ENCODE peak calls at places on chromosome 22, in four cellular contexts. O is WTC11, Y is MCF 10A, N is HFFc6. P is an unnamed sample.
A peak's percentile ranks its signal among the peaks of the same experiment; 100 is the strongest.

GRCh38 chr22:42438293-42438650 is 6.1 kb upstream of the NFAM1 start:
- DNase-seq in O (peak; percentile 46), Y (no peak), N (no peak), P (no peak)

GRCh38 chr22:29798801-29799200 is 31.6 kb downstream of the UQCR10 start:
- DNase-seq in O (no peak), Y (no peak), N (no peak), P (no peak)

GRCh38 chr22:44622147-44622427 is 79.9 kb upstream of the PRR5 start:
- DNase-seq in O (no peak), Y (no peak), N (no peak), P (no peak)

GRCh38 chr22:45268958-45269844 is 15.5 kb upstream of the UPK3A start:
- DNase-seq in O (peak; percentile 91), Y (peak; percentile 67), N (peak; percentile 42), P (peak; percentile 80)

GRCh38 chr22:21698430-21699329 is 32.9 kb downstream of the PPIL2 start:
- DNase-seq in O (peak; percentile 47), Y (no peak), N (peak; percentile 6), P (no peak)

GRCh38 chr22:33726294-33726711 is 194.0 kb downstream of the LARGE1 start:
- DNase-seq in O (no peak), Y (no peak), N (peak; percentile 25), P (no peak)

GRCh38 chr22:25492950-25493790 is 71.3 kb upstream of the GRK3 start:
- DNase-seq in O (no peak), Y (no peak), N (no peak), P (no peak)

GRCh38 chr22:50498322-50498861 is 9.1 kb downstream of the LMF2 start:
- DNase-seq in O (peak; percentile 85), Y (peak; percentile 84), N (peak; percentile 39), P (peak; percentile 77)

GRCh38 chr22:19958083-19959042 is 16.7 kb upstream of the TXNRD2 start:
- DNase-seq in O (peak; percentile 10), Y (no peak), N (no peak), P (no peak)

GRCh38 chr22:19065298-19065859 is 56.8 kb downstream of the DGCR2 start:
- DNase-seq in O (no peak), Y (no peak), N (no peak), P (no peak)

GRCh38 chr22:19823191-19823590 is 31.5 kb downstream of the GNB1L start:
- DNase-seq in O (no peak), Y (no peak), N (no peak), P (no peak)

GRCh38 chr22:30205281-30206115 is 41.1 kb downstream of the LIF start:
- DNase-seq in O (no peak), Y (peak; percentile 95), N (peak; percentile 93), P (peak; percentile 82)

GRCh38 chr22:26689553-26690301 is 32.3 kb downstream of the MIAT start:
- DNase-seq in O (no peak), Y (no peak), N (no peak), P (no peak)

GRCh38 chr22:45865561-45866397 is 111.2 kb downstream of the WNT7B start:
- DNase-seq in O (peak; percentile 42), Y (no peak), N (no peak), P (no peak)

GRCh38 chr22:28808716-28809355 is 8.5 kb upstream of the XBP1 start:
- DNase-seq in O (no peak), Y (no peak), N (no peak), P (peak; percentile 55)

GRCh38 chr22:30628491-30628890 is 7.1 kb upstream of the SLC35E4 start:
- DNase-seq in O (no peak), Y (no peak), N (no peak), P (no peak)

GRCh38 chr22:26364066-26365015 is 64.7 kb upstream of the ASPHD2 start:
- DNase-seq in O (peak; percentile 79), Y (peak; percentile 73), N (peak; percentile 83), P (peak; percentile 82)

GRCh38 chr22:29692327-29692640 is 27.5 kb upstream of the CABP7 start:
- DNase-seq in O (no peak), Y (no peak), N (no peak), P (no peak)

GRCh38 chr22:36136475-36136874 is 24.1 kb downstream of the APOL3 start:
- DNase-seq in O (no peak), Y (peak; percentile 30), N (peak; percentile 67), P (no peak)

GRCh38 chr22:20981787-20982562 is at the start of gene LZTR1:
- DNase-seq in O (peak; percentile 81), Y (peak; percentile 79), N (peak; percentile 72), P (peak; percentile 90)

DNA sequence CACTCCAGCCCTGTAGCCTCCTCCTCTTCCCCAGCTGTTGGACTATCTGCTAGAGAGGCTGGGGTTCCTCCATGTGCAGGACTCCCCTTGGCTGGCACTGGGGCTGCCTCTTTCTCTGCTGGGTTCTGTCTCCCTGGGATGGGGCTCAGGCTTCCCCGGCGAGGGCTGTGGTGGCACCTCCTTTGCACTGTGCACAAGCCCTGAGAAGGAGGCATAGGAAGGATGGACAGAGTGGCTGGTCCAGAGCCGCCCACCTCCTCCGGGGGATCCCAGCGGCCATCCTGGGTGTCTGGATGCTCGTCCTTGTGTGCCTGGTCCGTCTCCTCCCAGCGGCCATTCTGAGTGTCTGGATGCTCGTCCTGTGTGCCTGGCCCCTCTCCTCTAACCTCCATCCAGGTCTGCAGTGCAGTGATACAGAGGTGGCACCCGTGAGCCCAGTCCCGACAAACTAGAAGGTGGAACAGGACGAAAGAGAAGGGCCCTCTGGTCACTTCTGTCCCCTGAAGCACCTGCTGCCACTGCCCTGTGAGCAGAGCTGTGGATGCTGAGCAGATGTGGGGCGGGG is 633.7 kb downstream of the BRD1 start:
- DNase-seq in O (no peak), Y (no peak), N (no peak), P (no peak)
- TF ChIP-seq CTCF in O (no peak), Y (no peak), N (no peak), P (no peak)

DNA sequence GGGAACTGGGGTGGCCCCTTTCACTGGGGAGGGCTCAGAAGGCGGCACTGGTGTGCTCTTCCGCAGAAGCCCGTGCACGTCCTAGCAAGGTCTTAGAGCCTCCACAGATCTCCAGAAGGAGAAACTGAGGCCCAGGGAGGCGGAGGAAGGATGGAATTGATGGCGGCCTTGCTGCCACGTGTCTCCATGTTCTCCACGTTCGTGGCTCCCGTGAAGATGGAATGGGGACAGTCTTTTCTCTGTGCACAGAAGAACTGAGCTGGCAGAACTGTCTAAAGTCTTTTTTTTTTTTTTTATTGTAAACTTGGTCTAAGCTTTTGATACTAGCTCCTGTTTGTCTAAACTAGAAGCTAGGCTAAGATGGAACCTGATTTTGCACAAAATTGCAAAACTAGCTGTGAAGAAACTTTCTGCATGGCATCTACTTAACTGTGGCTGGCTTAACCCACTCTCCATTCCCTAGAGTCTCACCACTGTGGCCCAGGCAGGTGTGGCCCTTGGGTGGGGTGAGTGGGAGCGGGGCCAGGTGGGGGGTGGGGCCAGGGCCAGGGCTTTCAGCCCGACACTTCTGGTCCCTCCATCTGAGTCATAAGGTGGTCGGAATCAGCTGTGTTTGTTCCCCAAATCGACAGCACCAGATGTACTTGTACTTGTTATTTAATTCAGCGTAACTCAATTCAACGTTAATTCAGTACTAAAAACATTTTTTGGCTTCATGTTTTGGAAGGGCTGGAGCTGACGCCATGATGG is 120.7 kb downstream of the MPPED1 start:
- DNase-seq in O (no peak), Y (no peak), N (no peak), P (no peak)
- TF ChIP-seq CTCF in O (no peak), Y (no peak), N (no peak), P (no peak)

GRCh38 chr22:38202437-38203089 is 769 bp downstream of the MAFF start:
- DNase-seq in O (peak; percentile 50), Y (peak; percentile 81), N (peak; percentile 70), P (peak; percentile 76)
- TF ChIP-seq CTCF in O (no peak), Y (no peak), N (peak; percentile 72), P (no peak)

GRCh38 chr22:39556970-39557811 is 13.4 kb upstream of the CACNA1I start:
- DNase-seq in O (no peak), Y (no peak), N (no peak), P (no peak)

GRCh38 chr22:39560127-39560526 is 10.4 kb upstream of the CACNA1I start:
- DNase-seq in O (no peak), Y (no peak), N (no peak), P (no peak)

GRCh38 chr22:39558254-39558727 is 12.3 kb upstream of the CACNA1I start:
- DNase-seq in O (no peak), Y (no peak), N (no peak), P (no peak)

GRCh38 chr22:39558950-39559349 is 11.6 kb upstream of the CACNA1I start:
- DNase-seq in O (no peak), Y (no peak), N (no peak), P (no peak)

GRCh38 chr22:39559456-39560105 is 11.0 kb upstream of the CACNA1I start:
- DNase-seq in O (peak; percentile 82), Y (no peak), N (peak; percentile 27), P (peak; percentile 23)
- TF ChIP-seq CTCF in O (peak; percentile 62), Y (peak; percentile 39), N (peak; percentile 72), P (peak; percentile 72)

DNA sequence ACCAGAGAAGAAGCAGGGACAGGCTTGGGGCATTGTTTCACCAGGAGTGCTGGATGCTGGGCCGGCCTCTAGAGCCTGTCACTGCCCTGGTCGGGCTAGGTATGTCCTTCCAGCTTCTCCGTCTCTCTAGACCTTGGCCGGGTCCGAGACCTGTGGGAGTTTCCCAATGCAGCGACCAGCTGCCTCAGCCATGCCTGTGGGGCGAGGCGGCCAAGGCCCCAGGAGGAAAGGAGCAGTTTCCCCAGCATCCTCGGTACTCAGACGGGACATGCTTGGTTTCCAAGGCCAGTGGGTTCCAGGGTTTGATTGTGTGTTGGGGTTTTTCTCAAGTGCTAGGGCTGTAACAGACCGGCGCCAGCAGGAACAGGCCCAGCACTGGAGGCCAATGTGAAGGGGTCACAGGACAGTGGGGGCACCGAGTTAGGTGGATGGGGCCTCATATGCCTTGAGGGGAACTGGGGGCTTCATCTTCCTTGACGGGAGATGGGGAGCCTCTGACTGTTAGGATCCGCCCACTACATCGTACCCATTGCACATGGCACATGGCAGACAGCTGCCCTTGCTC is 339.0 kb downstream of the TBC1D22A start:
- DNase-seq in O (no peak), Y (no peak), N (no peak), P (no peak)
- TF ChIP-seq CTCF in O (no peak), Y (no peak), N (no peak), P (no peak)

DNA sequence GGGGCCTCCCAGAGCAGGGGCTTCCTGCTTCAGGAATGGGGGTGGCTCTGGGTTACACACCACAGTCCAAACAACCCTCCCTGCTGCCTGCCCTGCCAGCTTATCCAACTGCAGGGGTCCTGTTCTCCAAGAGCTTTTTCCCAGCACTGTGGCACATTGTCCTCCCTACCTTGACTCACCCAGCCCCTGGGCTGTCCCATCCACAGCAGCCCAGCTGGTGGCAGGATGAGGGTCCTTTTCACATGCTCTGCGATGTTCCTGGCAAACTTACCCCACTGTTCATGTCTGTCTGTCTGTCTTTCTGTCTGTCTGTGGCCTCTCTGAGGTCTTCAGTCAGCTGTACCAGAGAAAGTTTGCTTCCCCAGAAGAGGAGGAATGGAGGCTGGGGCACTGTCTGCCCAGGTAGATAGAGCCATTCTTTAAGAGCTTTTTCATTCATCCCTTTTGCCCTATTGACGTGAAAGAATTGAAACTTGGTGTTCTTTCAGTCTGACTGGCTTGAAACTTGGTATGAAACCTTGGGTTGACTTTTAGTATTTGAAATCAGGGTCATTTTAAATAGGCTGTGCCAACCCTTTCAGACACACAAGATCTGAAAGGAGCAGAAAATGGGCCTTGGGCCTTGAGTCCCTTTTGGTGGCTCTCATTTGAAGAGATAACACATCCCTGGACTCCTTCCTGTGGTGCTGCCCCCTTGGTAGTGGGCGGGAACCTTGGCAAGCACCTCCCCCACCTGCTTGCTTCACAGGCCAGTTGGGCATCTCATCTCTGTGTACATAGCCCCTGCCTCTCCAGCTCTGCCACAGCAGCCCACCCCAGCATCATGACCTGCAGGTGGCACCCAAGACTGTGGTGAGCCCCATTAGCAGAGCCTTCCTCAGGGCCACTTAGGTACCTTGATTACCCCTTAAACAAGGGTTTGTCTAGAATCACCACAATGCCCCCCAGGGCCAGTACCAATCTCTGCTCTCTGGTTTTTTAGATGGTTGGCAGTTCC is 74.6 kb upstream of the SUSD2 start:
- DNase-seq in O (peak; percentile 28), Y (no peak), N (no peak), P (peak; percentile 41)
- TF ChIP-seq CTCF in O (no peak), Y (peak; percentile 9), N (peak; percentile 22), P (peak; percentile 15)

GRCh38 chr22:39943366-39943765 is 16.8 kb upstream of the TMA7B start:
- DNase-seq in O (peak; percentile 70), Y (no peak), N (no peak), P (no peak)
- TF ChIP-seq CTCF in O (peak; percentile 13), Y (no peak), N (peak; percentile 10), P (no peak)